ENCODE peak calls at places on chromosomes 16 and 17, in five cellular contexts. V, B, F, M and R are unnamed samples.

GRCh38 chr17:35170968-35171771 is 23.0 kb downstream of the SLC35G3 start:
- DNase-seq in M (no peak), F (no peak), B (no peak), V (no peak), R (no peak)

GRCh38 chr17:82101767-82102679 is 4.0 kb upstream of the FASN start:
- DNase-seq in V (no peak), F (no peak), M (no peak), B (peak), R (peak)

GRCh38 chr16:56420613-56421012 is 4.7 kb downstream of the AMFR start:
- DNase-seq in F (no peak), B (no peak), M (no peak), V (no peak), R (no peak)

GRCh38 chr17:83173997-83174858 is 94.8 kb downstream of the METRNL start:
- DNase-seq in V (no peak), F (no peak), B (peak), M (no peak), R (no peak)

GRCh38 chr17:83183951-83184506 is 104.6 kb downstream of the METRNL start:
- DNase-seq in B (no peak), F (no peak), M (no peak), V (no peak), R (no peak)

GRCh38 chr17:20852541-20853370 is 190.1 kb downstream of the USP22 start:
- DNase-seq in V (peak), B (no peak), F (no peak), M (no peak), R (peak)

GRCh38 chr16:56985288-56985961 is 3.9 kb upstream of the NLRC5 start:
- DNase-seq in B (no peak), M (no peak), F (no peak), V (no peak), R (no peak)

GRCh38 chr17:67244621-67245072 is 349 bp downstream of the HELZ start:
- DNase-seq in F (peak), M (no peak), B (no peak), V (peak), R (no peak)

GRCh38 chr16:5196204-5196603 is 98.6 kb upstream of the EEF2KMT start:
- DNase-seq in V (no peak), B (no peak), M (no peak), F (no peak), R (no peak)

GRCh38 chr16:1786242-1787055 is 3.7 kb downstream of the NUBP2 start:
- DNase-seq in B (no peak), F (no peak), M (no peak), V (no peak), R (no peak)

GRCh38 chr17:45256114-45256966 is 5.6 kb downstream of the SPATA32 start:
- DNase-seq in M (no peak), B (no peak), F (peak), V (no peak), R (peak)

GRCh38 chr16:85330694-85331188 is 218.5 kb upstream of the CIBAR2 start:
- DNase-seq in V (peak), B (peak), M (no peak), F (peak), R (peak)
- H3K27ac ChIP-seq in V (no peak), B (no peak), M (no peak), F (peak), R (no peak)

GRCh38 chr17:28507567-28508195 is 1.5 kb downstream of the FOXN1 start:
- DNase-seq in V (no peak), F (peak), B (no peak), M (no peak), R (no peak)
- TF ChIP-seq REST in V (no peak), F (no peak), B (no peak), M (no peak), R (no peak)

DNA sequence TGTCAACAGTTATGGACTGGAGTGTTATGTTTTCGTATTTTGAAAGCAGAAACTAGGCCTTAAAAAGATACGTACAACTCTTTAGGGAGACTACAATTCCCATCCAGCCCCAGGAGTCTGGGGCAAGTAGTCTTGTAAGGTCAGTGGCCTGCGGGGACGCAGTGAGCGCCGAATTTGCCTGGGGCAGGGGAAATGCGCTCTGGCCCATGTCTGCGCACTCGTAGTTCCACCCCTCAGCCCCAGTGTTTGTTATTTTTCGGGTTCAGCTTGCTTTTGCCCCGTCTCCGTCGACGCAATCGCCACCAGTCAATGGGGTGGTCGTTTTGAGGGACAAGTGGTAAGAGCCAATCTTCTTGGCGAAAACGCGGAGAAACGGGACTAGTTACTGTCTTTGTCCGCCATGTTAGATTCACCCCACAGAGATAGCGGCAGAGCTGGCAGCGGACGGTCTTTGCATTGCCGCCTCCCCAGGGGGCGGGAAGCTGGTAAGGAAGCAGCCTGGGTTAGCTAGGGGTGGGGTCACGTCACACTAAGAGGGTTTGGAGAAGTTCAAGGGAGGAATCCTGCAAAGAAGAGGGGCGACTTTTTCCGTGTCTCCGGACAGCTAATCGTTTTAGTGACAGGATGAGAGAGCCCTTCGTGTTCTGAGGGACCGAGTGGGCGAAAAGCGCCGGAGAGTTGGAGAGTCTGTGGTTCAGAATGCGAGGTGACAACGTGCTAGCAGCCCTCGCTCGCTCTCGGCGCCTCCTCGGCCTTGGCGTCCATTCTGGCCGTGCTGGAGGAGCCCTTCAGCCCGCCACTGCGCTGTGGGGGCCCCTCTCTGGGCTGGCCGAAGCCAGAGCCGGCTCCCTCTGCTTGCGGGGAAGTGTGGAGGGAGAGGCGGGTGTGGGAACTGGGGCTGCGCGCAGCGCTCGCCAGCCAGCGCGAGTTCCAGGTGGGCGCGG is 1.1 kb upstream of the BRCA1 start:
- DNase-seq in F (peak), V (peak), M (no peak), B (peak), R (peak)
- TF ChIP-seq GABPA in F (no peak), V (no peak), M (no peak), B (no peak), R (no peak)

GRCh38 chr16:30928390-30928789 is 5.0 kb downstream of the FBXL19 start:
- DNase-seq in B (no peak), M (no peak), V (no peak), F (no peak), R (no peak)

GRCh38 chr16:30930160-30930571 is 6.8 kb downstream of the FBXL19 start:
- DNase-seq in V (no peak), F (no peak), M (no peak), B (no peak), R (no peak)

GRCh38 chr16:30929167-30929566 is 5.8 kb downstream of the FBXL19 start:
- DNase-seq in V (no peak), F (no peak), M (no peak), B (no peak), R (no peak)

GRCh38 chr16:30927789-30928378 is 4.5 kb downstream of the FBXL19 start:
- DNase-seq in B (peak), F (peak), M (peak), V (peak), R (no peak)

DNA sequence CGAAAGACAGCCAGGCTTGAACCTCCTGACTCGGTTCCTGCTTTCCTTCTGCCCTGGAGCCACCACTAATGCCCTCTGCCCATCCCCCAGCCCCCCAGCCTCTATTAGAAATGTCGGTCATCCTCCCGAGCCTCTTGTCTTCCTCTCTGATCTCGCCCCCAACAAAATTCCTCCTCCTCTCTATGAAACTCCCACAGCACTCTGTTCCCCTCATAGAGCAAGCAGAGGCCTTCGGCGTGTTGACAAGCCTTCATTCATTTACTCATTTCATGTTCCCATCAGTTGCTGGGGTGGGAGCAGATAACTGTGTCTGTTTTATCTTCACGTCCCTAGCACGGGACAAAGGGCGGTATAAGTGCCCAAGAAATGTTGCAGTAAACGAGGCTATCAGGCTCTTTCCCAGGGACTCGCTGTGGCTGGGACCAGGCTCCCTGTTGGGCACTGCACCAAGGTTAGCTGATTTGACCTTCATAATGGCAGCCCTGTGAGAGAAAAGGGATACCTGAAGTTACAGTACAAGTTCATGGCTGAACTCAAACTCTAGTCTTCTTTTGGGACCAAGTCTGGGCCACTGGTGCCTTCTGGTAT is 7.8 kb downstream of the FBXL19 start:
- DNase-seq in B (no peak), V (no peak), F (no peak), M (no peak), R (no peak)
- H3K27ac ChIP-seq in B (no peak), V (no peak), F (no peak), M (no peak), R (no peak)

GRCh38 chr17:10071141-10071540 is 127.3 kb downstream of the GAS7 start:
- DNase-seq in V (no peak), B (no peak), F (no peak), M (no peak), R (no peak)

GRCh38 chr17:10067446-10068143 is 130.8 kb downstream of the GAS7 start:
- DNase-seq in V (no peak), B (no peak), F (no peak), M (no peak), R (no peak)

GRCh38 chr17:10072086-10072485 is 126.3 kb downstream of the GAS7 start:
- DNase-seq in B (no peak), M (no peak), V (no peak), F (no peak), R (no peak)

GRCh38 chr17:10070690-10071089 is 127.7 kb downstream of the GAS7 start:
- DNase-seq in V (no peak), B (no peak), M (no peak), F (no peak), R (no peak)

DNA sequence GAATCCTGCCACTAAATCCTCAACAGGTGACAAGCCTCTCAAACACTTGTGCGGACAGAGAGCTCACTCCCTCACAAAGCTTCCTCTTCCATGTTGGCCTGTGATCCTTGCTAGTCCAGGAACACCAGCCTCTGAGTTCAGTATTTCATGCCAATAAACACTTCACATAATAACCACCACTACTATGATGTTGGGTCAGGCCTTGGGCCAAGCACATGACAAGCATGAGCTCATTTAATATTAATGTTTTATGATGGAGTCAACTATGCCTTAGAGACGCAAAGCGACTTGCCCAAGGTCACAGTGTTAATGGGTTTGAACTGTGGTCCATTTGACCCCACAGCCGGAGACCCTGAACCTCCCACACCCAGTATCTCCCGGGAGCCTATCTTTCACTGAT is 129.1 kb downstream of the GAS7 start:
- DNase-seq in V (no peak), M (no peak), F (no peak), B (no peak), R (no peak)
- TF ChIP-seq REST in V (no peak), M (no peak), F (no peak), B (no peak), R (no peak)

GRCh38 chr16:64089697-64090096 is 1032.2 kb downstream of the CDH11 start:
- DNase-seq in M (no peak), V (peak), F (no peak), B (peak), R (no peak)
- TF ChIP-seq GABPA in M (no peak), V (no peak), F (no peak), B (no peak), R (no peak)

GRCh38 chr17:27539794-27540193 is 83.5 kb downstream of the KSR1 start:
- DNase-seq in V (no peak), M (no peak), B (no peak), F (no peak), R (no peak)
- H3K27ac ChIP-seq in V (no peak), M (no peak), B (peak), F (no peak), R (no peak)